ENCODE peak calls at places on chromosomes 6 and 20, in six cellular contexts. I is tibial nerve, D is fibroblast of lung, C is mammary epithelial cell, V is body of pancreas, Z is Peyer's patch. Y is an unnamed sample.

GRCh38 chr6:138204792-138205384 is 13.4 kb downstream of the PBOV1 start:
- DNase-seq in Z (no peak), C (no peak), D (no peak), V (no peak), I (no peak), Y (no peak)

GRCh38 chr6:129292836-129293235 is 409.9 kb downstream of the LAMA2 start:
- DNase-seq in C (no peak), I (no peak), Z (no peak), D (no peak), V (no peak), Y (no peak)

GRCh38 chr20:60700728-60701127 is 551.3 kb upstream of the CDH4 start:
- DNase-seq in V (no peak), Z (no peak), C (no peak), I (no peak), D (peak; percentile 30), Y (no peak)

GRCh38 chr6:41021832-41022231 is 17.2 kb downstream of the UNC5CL start:
- DNase-seq in Z (no peak), V (peak; percentile 85), D (peak; percentile 74), C (peak; percentile 70), I (no peak), Y (peak; percentile 41)

GRCh38 chr20:47785900-47786762 is 850 bp upstream of the SULF2 start:
- DNase-seq in C (peak; percentile 79), D (peak; percentile 85), I (peak; percentile 33), V (peak; percentile 47), Z (no peak), Y (peak; percentile 66)

GRCh38 chr6:10759884-10760329 is 12.3 kb downstream of the TMEM14B start:
- DNase-seq in I (no peak), C (peak; percentile 96), V (peak; percentile 27), D (peak; percentile 95), Z (no peak), Y (no peak)

GRCh38 chr6:15473174-15473573 is 189.7 kb downstream of the DTNBP1 start:
- DNase-seq in I (no peak), Z (no peak), D (no peak), C (no peak), V (no peak), Y (no peak)

GRCh38 chr6:77633993-77634392 is 18.8 kb upstream of the MEI4 start:
- DNase-seq in I (no peak), Z (no peak), D (peak; percentile 86), V (no peak), C (no peak), Y (no peak)

GRCh38 chr6:402901-403658 is 11.5 kb downstream of the IRF4 start:
- DNase-seq in I (no peak), V (no peak), D (no peak), C (no peak), Z (no peak), Y (no peak)

GRCh38 chr20:59024111-59024530 is 4.9 kb downstream of the TUBB1 start:
- DNase-seq in Z (no peak), C (no peak), I (no peak), V (no peak), D (no peak), Y (no peak)

GRCh38 chr6:104407957-104408356 is 451.8 kb downstream of the HACE1 start:
- DNase-seq in V (no peak), C (no peak), I (no peak), D (no peak), Z (no peak), Y (no peak)

GRCh38 chr6:17705778-17706579 is 746 bp downstream of the NUP153 start:
- DNase-seq in V (peak; percentile 66), D (peak; percentile 74), I (peak; percentile 19), C (peak; percentile 82), Z (peak; percentile 80), Y (peak; percentile 82)

GRCh38 chr6:15621203-15622044 is 41.4 kb downstream of the DTNBP1 start:
- DNase-seq in Z (no peak), V (peak; percentile 59), D (no peak), I (no peak), C (peak; percentile 73), Y (peak; percentile 37)

GRCh38 chr20:19887566-19888268 is 129.4 kb upstream of the NAA20 start:
- DNase-seq in D (peak; percentile 68), I (no peak), Z (no peak), V (no peak), C (no peak), Y (no peak)

GRCh38 chr20:19890358-19891117 is 126.6 kb upstream of the NAA20 start:
- DNase-seq in I (no peak), Z (no peak), V (no peak), C (no peak), D (no peak), Y (no peak)

GRCh38 chr20:19886666-19887288 is 128.7 kb downstream of the RIN2 start:
- DNase-seq in V (no peak), D (peak; percentile 18), C (peak; percentile 34), I (no peak), Z (no peak), Y (peak; percentile 8)

GRCh38 chr20:19888269-19888669 is 128.9 kb upstream of the NAA20 start:
- DNase-seq in C (no peak), V (no peak), D (no peak), Z (no peak), I (no peak), Y (no peak)

GRCh38 chr20:19889011-19889953 is 127.9 kb upstream of the NAA20 start:
- DNase-seq in V (peak; percentile 21), I (no peak), Z (no peak), D (peak; percentile 91), C (peak; percentile 56), Y (no peak)
- H3K36me3 ChIP-seq in V (no peaks in the 10 kb centered on the region), I (no peaks in the 10 kb centered on the region), Z (no peaks in the 10 kb centered on the region), D (no peaks in the 10 kb centered on the region), C (peaks cover 2% of the 10 kb centered on the region), Y (no peaks in the 10 kb centered on the region)

GRCh38 chr20:63518351-63518861 is 2.2 kb upstream of the PPDPF start:
- DNase-seq in I (no peak), V (no peak), Z (no peak), C (no peak), D (no peak), Y (no peak)
- TF ChIP-seq CTCF in I (no peak), V (no peak), Z (no peak), C (no peak), D (no peak), Y (no peak)

GRCh38 chr20:57023997-57024396 is 242.4 kb downstream of the BMP7 start:
- DNase-seq in I (no peak), C (no peak), Z (no peak), D (no peak), V (no peak), Y (no peak)
- H3K36me3 ChIP-seq in I (no peaks in the 10 kb centered on the region), C (no peaks in the 10 kb centered on the region), Z (no peaks in the 10 kb centered on the region), D (no peaks in the 10 kb centered on the region), V (no peaks in the 10 kb centered on the region), Y (no peaks in the 10 kb centered on the region)

DNA sequence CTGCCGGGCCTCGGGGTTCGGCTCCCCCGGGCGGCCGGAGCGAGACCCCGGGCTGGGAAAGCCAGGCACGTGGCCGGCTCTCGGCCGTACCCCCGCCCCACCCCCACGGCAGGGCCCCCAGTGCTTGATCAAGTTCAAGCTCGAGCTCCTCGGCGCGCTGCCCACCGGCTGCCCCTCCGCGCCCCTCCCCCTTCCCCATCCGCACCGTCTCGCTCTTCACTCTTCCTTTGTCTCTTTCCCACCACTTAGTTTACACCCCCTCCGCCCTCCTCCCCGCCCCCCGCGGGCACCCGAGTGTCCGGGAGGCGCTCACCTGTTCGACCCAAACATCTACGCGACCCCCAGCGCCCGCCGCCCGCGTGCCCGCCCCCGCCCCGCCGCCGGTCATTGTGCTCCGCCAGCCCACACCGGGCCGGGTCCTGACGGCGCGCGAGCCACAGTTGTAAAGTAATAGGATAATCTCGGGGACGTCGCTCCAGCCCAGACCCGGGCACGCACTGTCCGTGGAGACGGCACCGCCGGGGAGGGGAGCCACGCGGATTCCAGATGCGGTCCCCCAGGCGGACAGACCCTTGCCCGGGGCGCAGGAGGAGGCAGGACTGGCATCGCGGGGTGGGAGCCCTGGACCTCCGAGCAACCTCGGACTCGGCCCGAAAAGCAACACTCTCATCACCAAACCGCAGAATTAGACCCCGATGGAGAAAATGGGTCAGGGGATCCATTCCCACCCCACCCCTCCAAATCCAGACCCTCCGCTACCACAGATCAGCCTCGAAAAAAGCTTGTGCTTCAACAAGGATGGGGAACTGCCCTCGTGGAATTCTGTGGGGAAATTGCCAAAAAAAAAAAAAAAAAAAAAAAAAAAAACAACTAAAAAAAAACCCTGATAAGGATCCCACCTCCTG is 100.7 kb downstream of the NOL4L start:
- DNase-seq in I (no peak), V (no peak), D (peak; percentile 27), Z (peak; percentile 32), C (no peak), Y (peak; percentile 21)
- TF ChIP-seq CTCF in I (no peak), V (no peak), D (no peak), Z (no peak), C (no peak), Y (no peak)

GRCh38 chr20:63679799-63680305 is 16.6 kb upstream of the TNFRSF6B start:
- DNase-seq in V (no peak), C (no peak), D (no peak), Z (no peak), I (no peak), Y (no peak)
- H3K36me3 ChIP-seq in V (peaks cover 2% of the 10 kb centered on the region), C (peaks cover 10% of the 10 kb centered on the region), D (peaks cover 36% of the 10 kb centered on the region), Z (no peaks in the 10 kb centered on the region), I (no peaks in the 10 kb centered on the region), Y (peaks cover 3% of the 10 kb centered on the region)